ENCODE peak calls at places on chromosome 18, in five cellular contexts. T, Y, G, N and K are unnamed samples.

GRCh38 chr18:13447621-13448020 is 229.1 kb downstream of the LDLRAD4 start:
- DNase-seq in G (peak), Y (no peak), N (no peak), T (no peak), K (no peak)

GRCh38 chr18:46067431-46068007 is 4.5 kb downstream of the PSTPIP2 start:
- DNase-seq in T (peak), Y (peak), G (peak), N (no peak), K (no peak)

GRCh38 chr18:61549411-61549810 is 216.2 kb downstream of the CDH20 start:
- DNase-seq in G (no peak), T (no peak), Y (no peak), N (no peak), K (no peak)

GRCh38 chr18:74895686-74896085 is 298.0 kb downstream of the ZNF407 start:
- DNase-seq in N (no peak), Y (peak), G (peak), T (no peak), K (no peak)

GRCh38 chr18:70663141-70663540 is 374.3 kb downstream of the SOCS6 start:
- DNase-seq in Y (no peak), N (no peak), T (no peak), G (no peak), K (no peak)

GRCh38 chr18:29225351-29225750 is 1048.4 kb upstream of the CDH2 start:
- DNase-seq in N (no peak), Y (no peak), G (peak), T (no peak), K (no peak)

GRCh38 chr18:54261894-54262293 is 7.4 kb upstream of the POLI start:
- DNase-seq in G (no peak), T (no peak), Y (no peak), N (peak), K (no peak)

GRCh38 chr18:67608909-67609308 is 92.4 kb upstream of the DSEL start:
- DNase-seq in Y (no peak), G (peak), T (no peak), N (no peak), K (no peak)

GRCh38 chr18:78080761-78081160 is 831.1 kb downstream of the GALR1 start:
- DNase-seq in T (no peak), G (no peak), Y (no peak), N (no peak), K (no peak)

GRCh38 chr18:7452331-7452730 is 114.8 kb upstream of the PTPRM start:
- DNase-seq in Y (peak), G (peak), T (peak), N (no peak), K (peak)

GRCh38 chr18:56000041-56000440 is 412.0 kb upstream of the TCF4 start:
- DNase-seq in T (no peak), G (no peak), N (no peak), Y (no peak), K (no peak)

GRCh38 chr18:1976484-1976883 is 594.8 kb downstream of the METTL4 start:
- DNase-seq in G (no peak), N (no peak), T (no peak), Y (no peak), K (no peak)

GRCh38 chr18:35376393-35376741 is 770 bp downstream of the ZNF396 start:
- DNase-seq in G (no peak), T (no peak), Y (no peak), N (peak), K (peak)

GRCh38 chr18:24014986-24015896 is 687 bp downstream of the TTC39C start:
- DNase-seq in G (peak), Y (no peak), T (no peak), N (peak), K (peak)

GRCh38 chr18:73842795-73843394 is 304.7 kb downstream of the FBXO15 start:
- DNase-seq in T (peak), N (peak), G (peak), Y (peak), K (peak)

DNA sequence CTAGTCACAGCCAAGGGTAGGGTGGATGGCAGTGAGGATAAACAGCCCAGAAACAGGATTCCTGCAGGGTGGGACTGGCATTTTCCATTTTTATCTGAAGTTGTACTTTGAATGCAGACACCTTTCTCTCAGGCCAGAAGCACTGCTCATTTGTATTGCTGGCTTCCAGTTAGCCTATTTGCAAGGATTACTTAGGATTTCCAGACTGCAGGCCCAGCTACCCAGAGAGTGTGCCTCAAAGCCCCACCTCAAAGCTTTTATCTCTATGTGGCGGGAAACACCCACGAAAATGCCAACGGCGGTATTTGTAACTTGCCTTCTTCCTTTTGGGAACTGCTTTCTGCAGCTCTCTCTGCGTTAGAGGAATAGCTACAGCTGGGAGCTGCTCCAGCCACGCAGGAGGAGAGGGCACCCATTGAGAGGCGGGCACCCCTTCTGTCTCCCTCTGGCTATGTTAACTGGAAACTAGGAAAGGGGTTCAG is 144.8 kb downstream of the TGIF1 start:
- DNase-seq in Y (no peak), T (no peak), N (peak), G (peak), K (peak)
- TF ChIP-seq POLR2A in Y (peak), T (no peak), N (no peak), G (peak), K (no peak)

DNA sequence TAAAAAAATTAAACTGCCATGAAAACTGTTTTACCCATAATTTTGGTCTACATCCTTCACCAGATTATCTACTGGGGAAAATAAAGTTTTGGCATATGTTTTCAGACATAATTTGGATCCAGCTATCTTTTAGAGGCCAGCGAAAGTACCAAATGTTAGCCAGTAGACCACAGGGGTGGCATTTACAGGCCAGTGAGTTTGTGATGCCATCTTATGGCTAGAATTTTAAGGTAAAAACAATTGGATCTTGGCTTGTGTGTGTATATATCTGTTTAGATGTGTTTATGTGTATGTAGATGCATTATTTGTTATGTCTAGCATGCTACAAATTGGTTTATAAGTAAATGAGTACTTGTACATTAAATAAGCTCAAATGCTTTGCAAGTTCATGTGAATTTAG is 322.6 kb downstream of the ASXL3 start:
- DNase-seq in G (no peak), T (no peak), Y (no peak), N (no peak), K (no peak)
- H3K27ac ChIP-seq in G (no peak), T (no peak), Y (no peak), N (no peak), K (no peak)

GRCh38 chr18:8800445-8800844 is 95.1 kb downstream of the MTCL1 start:
- DNase-seq in G (peak), Y (peak), N (no peak), T (no peak), K (no peak)
- H3K4me3 ChIP-seq in G (peak), Y (no peak), N (no peak), T (no peak), K (no peak)

DNA sequence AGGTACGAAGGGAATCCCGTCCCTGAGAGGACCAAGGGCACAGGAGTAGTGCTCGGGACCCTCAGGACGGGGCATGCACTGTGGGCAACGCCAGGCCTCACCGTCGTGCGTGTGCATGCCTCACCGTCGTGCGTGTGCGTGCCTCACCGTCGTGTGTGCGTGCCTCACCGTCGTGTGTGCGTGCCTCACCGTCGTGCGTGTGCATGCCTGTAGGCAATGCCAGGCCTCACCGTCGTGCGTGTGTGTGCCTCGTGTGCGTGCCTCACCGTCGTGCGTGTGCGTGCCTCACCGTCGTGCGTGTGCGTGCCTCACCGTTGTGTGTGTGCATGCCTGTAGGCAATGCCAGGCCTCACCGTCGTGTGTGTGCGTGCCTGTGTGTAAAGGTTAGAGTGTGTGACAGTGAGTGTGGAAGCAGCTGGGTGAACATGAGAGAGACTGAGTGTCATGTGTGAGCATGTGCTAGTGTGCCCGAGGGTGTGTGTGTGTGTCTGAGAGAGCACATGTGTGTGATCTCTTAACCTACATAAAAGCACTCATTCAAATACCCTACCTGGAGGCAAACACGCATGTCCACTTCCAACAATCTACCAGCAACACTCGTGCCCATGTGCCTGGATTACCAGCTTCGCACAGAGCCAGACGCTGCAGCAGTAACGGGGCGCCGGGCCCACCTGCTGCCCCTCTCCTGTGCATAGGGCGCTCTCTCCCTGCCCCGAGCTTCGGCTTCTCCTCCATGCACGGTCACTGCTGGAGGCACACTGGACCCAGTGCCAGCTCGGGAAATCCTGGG is 36.3 kb downstream of the ZNF516 start:
- DNase-seq in N (no peak), Y (no peak), G (no peak), T (peak), K (peak)
- TF ChIP-seq POLR2A in N (no peak), Y (no peak), G (no peak), T (no peak), K (no peak)

GRCh38 chr18:48956378-48956777 is 5.6 kb upstream of the SMAD7 start:
- DNase-seq in T (no peak), G (peak), Y (no peak), N (no peak), K (no peak)

GRCh38 chr18:48954837-48955527 is 4.2 kb upstream of the SMAD7 start:
- DNase-seq in Y (no peak), G (no peak), T (no peak), N (no peak), K (no peak)

GRCh38 chr18:48957136-48957535 is 6.4 kb upstream of the SMAD7 start:
- DNase-seq in T (no peak), N (no peak), G (no peak), Y (no peak), K (no peak)

GRCh38 chr18:48957616-48958015 is 6.9 kb upstream of the SMAD7 start:
- DNase-seq in G (no peak), N (no peak), Y (no peak), T (no peak), K (no peak)

DNA sequence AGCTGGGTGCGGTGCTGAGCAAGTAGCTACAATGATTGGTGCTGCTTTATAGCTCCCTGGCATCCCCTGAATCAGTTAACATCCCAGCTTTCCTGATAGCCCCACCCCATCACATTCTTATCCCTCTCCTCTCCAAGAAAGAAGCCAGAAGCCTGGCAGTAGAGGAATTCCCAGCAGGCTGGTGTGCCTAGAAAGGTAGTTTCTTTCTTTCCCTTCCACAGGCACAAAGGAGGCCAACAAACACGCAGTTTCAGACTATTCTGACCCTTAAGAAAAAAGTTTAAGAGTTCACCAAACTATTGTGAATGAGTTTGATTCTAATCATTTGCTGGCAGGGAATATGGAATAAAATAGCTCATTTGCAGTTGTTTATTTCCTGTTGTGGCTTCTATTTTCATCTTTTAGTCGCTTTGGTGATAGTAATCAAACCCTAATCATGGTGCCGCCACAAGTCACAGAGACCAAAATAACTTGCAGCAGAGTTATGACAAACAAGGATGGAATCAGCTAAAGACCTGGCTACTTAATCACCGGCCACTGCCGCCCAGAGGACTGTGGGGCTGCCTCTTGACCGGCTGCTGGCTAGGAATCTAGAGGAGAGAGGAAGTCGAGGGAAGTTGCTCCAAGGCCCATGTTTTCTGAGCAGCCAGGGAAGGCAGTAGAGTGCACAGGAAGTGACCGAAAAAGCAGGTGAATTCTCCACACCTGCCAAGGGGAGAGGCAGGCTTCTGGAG is 4.9 kb upstream of the SMAD7 start:
- DNase-seq in G (peak), T (no peak), Y (no peak), N (no peak), K (no peak)
- H3K27ac ChIP-seq in G (peak), T (no peak), Y (no peak), N (peak), K (peak)

GRCh38 chr18:32764611-32765244 is 8.1 kb downstream of the KLHL14 start:
- DNase-seq in G (no peak), Y (no peak), N (no peak), T (no peak), K (no peak)
- H3K4me3 ChIP-seq in G (no peak), Y (no peak), N (no peak), T (no peak), K (no peak)

DNA sequence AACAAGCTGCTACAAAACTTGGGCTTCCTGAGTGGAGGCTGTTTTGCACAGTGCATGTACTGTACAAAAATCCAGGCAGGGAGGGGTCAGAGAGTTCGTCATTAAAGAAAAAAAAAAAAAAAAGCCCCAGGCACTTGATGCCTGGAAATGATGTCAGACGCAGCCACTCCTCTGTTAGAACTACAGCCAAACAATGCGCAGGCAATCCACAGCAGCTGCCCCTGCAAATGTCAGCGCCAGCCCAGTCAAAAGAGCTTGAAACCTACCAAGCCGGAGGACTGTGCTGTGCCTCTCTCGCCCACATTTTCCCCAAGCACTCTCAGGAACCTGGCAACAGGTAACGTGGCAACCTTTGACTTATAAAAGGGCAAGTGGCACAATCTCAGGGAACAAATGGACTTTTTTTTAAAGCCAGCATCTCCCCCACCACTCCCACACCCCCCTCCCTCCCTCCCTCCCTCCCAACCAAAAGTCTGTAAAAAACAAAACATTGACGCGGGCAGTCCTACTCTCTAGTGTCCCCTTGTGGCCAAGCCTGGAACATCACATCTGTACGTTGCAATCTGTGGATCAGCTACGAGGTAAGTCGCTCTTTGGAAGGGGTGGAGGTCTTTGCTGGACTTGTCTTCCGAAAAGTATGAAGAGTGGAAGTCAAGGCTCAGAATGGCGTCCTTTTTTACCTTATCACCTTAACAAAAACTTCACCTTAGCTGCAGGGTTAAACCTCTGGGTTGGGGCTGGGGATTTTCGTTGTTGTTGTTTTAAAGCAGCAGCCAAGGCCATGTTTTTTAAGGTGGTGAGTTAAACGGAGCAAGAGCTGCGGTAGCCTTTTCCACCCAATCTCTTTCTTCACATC is 144.2 kb downstream of the TGIF1 start:
- DNase-seq in N (peak), G (peak), Y (peak), T (peak), K (peak)
- TF ChIP-seq POLR2A in N (peak), G (peak), Y (no peak), T (no peak), K (no peak)

DNA sequence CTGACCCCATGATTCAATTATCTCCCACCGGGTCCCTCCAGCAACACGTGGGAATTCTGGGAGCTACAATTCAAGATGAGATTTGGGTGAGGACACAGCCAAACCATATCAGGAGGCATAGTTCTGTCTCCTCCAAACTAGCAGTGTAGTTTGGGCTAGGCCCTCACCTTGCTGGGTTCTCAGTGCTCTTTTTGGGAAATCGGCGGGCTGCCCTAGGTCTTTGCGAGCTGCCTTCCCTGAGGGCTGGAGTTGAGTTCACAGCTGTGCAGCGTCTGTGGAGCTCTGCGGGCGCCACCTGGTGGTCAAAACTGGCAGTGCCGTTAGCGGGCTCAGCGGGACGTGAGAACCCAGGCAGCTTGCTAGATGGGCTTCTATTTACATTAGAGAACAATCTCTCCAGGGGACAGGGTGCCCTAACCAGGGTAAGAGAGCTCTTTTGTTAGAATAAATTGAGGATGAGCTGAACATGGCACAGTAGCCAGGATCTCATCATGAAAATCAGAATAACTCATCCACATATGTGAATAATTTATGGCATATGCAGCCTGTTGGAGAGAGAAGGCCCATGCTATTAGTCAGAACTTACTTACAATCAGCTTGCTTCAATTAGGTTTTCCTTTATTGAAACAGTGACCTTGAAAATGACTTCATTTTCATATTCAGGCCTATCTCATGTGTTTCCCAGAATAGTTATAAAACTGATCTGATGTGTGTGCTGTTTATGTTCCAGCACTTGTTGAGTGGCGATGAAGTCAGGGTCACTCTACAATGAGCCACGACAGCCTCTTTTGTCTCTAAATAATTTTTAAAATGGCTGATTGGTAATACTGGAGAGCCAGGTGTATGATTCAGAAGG is 27.4 kb upstream of the YES1 start:
- DNase-seq in N (peak), Y (peak), G (peak), T (peak), K (peak)
- H3K27ac ChIP-seq in N (no peak), Y (no peak), G (no peak), T (no peak), K (peak)

DNA sequence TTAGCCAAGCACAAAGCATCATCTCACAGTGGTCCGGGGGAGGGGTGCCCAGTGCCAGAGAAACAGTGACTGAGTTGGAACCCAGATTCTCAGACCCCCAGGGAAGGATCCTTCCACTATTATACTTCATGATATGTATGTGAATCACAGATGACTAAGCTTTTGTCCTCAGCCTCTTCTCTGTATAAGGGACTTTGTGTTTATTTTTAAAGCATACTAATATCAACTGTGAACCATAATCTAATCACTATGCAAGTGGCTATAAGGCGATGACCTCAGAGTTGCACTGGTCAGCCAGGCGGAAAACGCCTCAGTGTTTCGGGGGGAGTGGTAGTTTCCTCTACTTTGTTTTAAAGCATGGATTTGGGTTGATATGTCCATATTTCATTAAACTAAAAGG is 160.4 kb upstream of the TMEM200C start:
- DNase-seq in N (no peak), T (no peak), G (peak), Y (no peak), K (no peak)
- H3K4me3 ChIP-seq in N (no peak), T (no peak), G (no peak), Y (no peak), K (no peak)

GRCh38 chr18:11695736-11696135 is 6.7 kb downstream of the GNAL start:
- DNase-seq in N (no peak), G (no peak), T (no peak), Y (no peak), K (no peak)

GRCh38 chr18:11689031-11689971 is at the start of gene GNAL:
- DNase-seq in G (peak), N (peak), Y (peak), T (peak), K (peak)

GRCh38 chr18:11689972-11690570 is 1.0 kb downstream of the GNAL start:
- DNase-seq in T (no peak), N (no peak), G (peak), Y (no peak), K (peak)
- TF ChIP-seq POLR2A in T (no peak), N (no peak), G (no peak), Y (no peak), K (no peak)